ENCODE peak calls at places on chromosomes 7 and 10, in seven cellular contexts. R, T, S, H, W, A and J are unnamed samples.

GRCh38 chr10:129815898-129816665 is 148.0 kb downstream of the EBF3 start:
- DNase-seq in T (no peak), A (no peak), S (no peak), H (no peak), R (no peak), W (no peak), J (no peak)

GRCh38 chr7:1925973-1926907 is 256.2 kb downstream of the ELFN1 start:
- DNase-seq in S (no peak), T (no peak), R (no peak), W (no peak), H (no peak), A (no peak), J (no peak)

GRCh38 chr7:6273380-6273837 is 985 bp upstream of the CYTH3 start:
- DNase-seq in A (no peak), R (peak), W (peak), H (no peak), S (no peak), T (no peak), J (no peak)

GRCh38 chr10:67306588-67307205 is 380.9 kb downstream of the LRRTM3 start:
- DNase-seq in H (peak), A (no peak), W (no peak), T (peak), S (peak), R (peak), J (peak)

GRCh38 chr10:26527018-26527417 is 88.9 kb downstream of the APBB1IP start:
- DNase-seq in R (no peak), W (no peak), A (no peak), S (no peak), H (no peak), T (no peak), J (no peak)

GRCh38 chr10:20970044-20970443 is 72.9 kb upstream of the NEBL start:
- DNase-seq in W (no peak), T (no peak), R (no peak), H (no peak), A (no peak), S (no peak), J (no peak)

GRCh38 chr10:121325490-121326231 is 272.6 kb downstream of the FGFR2 start:
- DNase-seq in W (no peak), R (no peak), T (no peak), A (no peak), H (no peak), S (peak), J (no peak)

GRCh38 chr7:83819911-83820310 is 171.0 kb upstream of the SEMA3E start:
- DNase-seq in W (no peak), H (peak), T (no peak), A (no peak), S (no peak), R (no peak), J (no peak)

GRCh38 chr10:93993782-93994668 is at the start of gene PLCE1:
- DNase-seq in W (peak), R (peak), H (peak), S (no peak), A (peak), T (peak), J (peak)

GRCh38 chr10:98446121-98446655 is 547 bp downstream of the HPS1 start:
- DNase-seq in W (peak), R (peak), S (no peak), A (peak), T (no peak), H (peak), J (no peak)

GRCh38 chr7:131607291-131608111 is 51.1 kb upstream of the PODXL start:
- DNase-seq in H (no peak), W (no peak), T (no peak), R (no peak), S (no peak), A (no peak), J (no peak)

GRCh38 chr10:116770281-116770680 is 27.9 kb upstream of the HSPA12A start:
- DNase-seq in H (no peak), T (no peak), R (no peak), S (no peak), A (peak), W (no peak), J (no peak)

GRCh38 chr7:81770823-81771222 is 976 bp upstream of the HGF start:
- DNase-seq in R (no peak), H (no peak), W (no peak), A (no peak), T (no peak), S (no peak), J (no peak)

GRCh38 chr7:157359581-157359980 is 22.8 kb downstream of the DNAJB6 start:
- DNase-seq in R (no peak), W (no peak), A (no peak), H (no peak), T (no peak), S (no peak), J (no peak)

GRCh38 chr7:135512135-135512887 is 2.4 kb upstream of the CNOT4 start:
- DNase-seq in S (peak), T (no peak), A (no peak), R (peak), H (peak), W (no peak), J (no peak)

GRCh38 chr10:90930971-90931841 is 10.3 kb upstream of the ANKRD1 start:
- DNase-seq in S (no peak), T (no peak), H (peak), R (no peak), W (no peak), A (no peak), J (no peak)

GRCh38 chr10:116888380-116889055 is 39.2 kb downstream of the ENO4 start:
- DNase-seq in A (peak), R (no peak), W (peak), T (no peak), S (peak), H (peak), J (no peak)

GRCh38 chr10:79391231-79392019 is 44.2 kb downstream of the PPIF start:
- DNase-seq in H (no peak), T (peak), W (peak), S (no peak), A (peak), R (peak), J (no peak)

GRCh38 chr7:83876593-83876992 is 227.7 kb upstream of the SEMA3E start:
- DNase-seq in H (no peak), S (no peak), R (no peak), W (no peak), T (no peak), A (no peak), J (no peak)

DNA sequence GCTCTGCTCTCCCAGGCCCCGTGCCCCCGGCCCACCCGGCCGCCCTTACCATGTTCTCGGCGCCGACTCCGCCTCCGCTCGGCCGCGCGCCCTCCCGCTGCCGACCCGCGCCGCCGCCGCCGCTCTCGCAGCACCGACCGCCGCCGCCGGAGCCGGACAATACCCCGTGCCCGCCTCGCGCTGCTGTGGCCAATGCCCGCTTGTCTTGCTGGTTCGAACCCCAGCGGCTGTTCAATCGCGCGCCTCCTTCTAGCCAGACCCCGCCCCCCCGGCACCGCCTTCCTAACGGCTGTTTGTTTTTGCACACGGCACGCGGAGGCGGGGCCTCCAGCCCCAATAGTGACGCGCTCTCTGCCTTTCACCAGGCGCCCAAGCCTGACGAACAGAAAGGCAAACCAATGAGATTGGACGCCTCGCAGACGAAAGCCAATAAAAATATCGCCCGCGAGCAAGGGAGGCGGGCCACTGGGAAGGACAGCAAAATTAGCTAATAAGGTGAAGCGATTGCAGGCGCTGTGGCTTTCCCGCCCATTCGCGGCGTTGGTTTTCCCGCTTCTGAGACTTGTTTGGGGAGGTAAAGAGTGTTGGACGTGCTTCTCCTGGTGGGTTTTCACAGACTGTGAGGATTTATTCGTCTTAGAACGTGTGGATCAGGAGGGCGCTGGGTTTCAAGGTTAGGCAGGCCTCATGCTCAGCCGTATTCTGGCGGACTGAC is at the start of gene H2AZ2:
- DNase-seq in R (peak), A (peak), W (peak), S (peak), H (peak), T (peak), J (peak)
- TF ChIP-seq POLR2AphosphoS5 in R (peak), A (peak), W (peak), S (peak), H (peak), T (peak), J (peak)

GRCh38 chr7:110775046-110775445 is 315.9 kb upstream of the LRRN3 start:
- DNase-seq in H (no peak), R (no peak), S (no peak), A (no peak), T (no peak), W (no peak), J (no peak)

GRCh38 chr7:110771717-110772116 is 319.2 kb upstream of the LRRN3 start:
- DNase-seq in A (no peak), S (no peak), R (no peak), T (no peak), W (no peak), H (no peak), J (no peak)

GRCh38 chr7:110779313-110779712 is 311.6 kb upstream of the LRRN3 start:
- DNase-seq in T (no peak), H (no peak), A (no peak), S (no peak), R (no peak), W (no peak), J (no peak)

DNA sequence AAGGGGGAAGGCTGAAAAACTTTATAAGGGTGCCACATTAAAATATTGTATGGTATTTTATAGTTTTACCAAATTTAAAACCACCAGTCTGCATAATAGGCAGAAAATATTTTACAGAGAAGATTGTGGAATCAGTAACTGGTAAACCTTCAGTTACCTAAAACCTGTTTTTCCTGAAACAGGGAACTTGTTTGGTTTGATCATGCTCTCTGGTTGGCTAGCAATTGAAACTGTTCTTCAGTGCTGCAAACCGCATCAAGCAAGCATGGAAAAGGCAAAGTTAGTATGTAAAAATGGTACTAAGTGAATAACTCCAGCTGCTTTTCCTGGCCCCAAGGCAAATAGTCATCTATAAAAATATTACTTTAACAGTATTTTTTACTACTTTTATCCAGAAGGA is 316.9 kb upstream of the LRRN3 start:
- DNase-seq in R (no peak), A (no peak), S (no peak), T (no peak), H (no peak), W (no peak), J (no peak)
- TF ChIP-seq POLR2AphosphoS5 in R (no peak), A (no peak), S (no peak), T (no peak), H (no peak), W (no peak), J (no peak)

GRCh38 chr7:158863611-158864506 is 7.5 kb downstream of the DYNC2I1 start:
- DNase-seq in W (peak), A (peak), R (peak), H (peak), S (peak), T (peak), J (peak)
- TF ChIP-seq POLR2AphosphoS5 in W (peak), A (peak), R (no peak), H (no peak), S (peak), T (no peak), J (peak)

GRCh38 chr7:147240468-147240867 is 1123.9 kb downstream of the CNTNAP2 start:
- DNase-seq in T (no peak), A (no peak), W (no peak), R (no peak), S (no peak), H (no peak), J (no peak)
- TF ChIP-seq POLR2AphosphoS5 in T (no peak), A (no peak), W (no peak), R (no peak), S (no peak), H (no peak), J (no peak)

DNA sequence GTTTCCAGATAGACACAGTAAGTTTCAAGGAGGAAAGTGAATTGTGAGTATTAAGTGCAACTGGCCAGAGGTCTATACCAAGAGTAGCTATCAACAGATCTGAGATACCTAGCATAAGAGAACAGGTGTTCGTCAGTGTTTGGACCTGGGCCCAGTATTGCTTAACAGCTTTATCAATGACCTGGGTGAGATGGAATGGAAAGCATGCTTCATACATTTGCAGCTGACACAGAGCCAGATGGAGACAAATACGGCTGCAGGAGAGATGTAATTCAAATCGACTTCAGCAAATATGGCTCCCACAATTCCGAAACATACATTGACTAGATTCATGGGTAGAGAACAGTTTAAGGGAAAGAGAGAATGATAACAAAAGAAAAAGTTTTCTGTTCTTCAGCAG is 27.8 kb upstream of the COBL start:
- DNase-seq in S (no peak), H (no peak), R (no peak), W (no peak), T (no peak), A (no peak), J (no peak)
- TF ChIP-seq POLR2AphosphoS5 in S (no peak), H (no peak), R (no peak), W (no peak), T (no peak), A (no peak), J (no peak)

DNA sequence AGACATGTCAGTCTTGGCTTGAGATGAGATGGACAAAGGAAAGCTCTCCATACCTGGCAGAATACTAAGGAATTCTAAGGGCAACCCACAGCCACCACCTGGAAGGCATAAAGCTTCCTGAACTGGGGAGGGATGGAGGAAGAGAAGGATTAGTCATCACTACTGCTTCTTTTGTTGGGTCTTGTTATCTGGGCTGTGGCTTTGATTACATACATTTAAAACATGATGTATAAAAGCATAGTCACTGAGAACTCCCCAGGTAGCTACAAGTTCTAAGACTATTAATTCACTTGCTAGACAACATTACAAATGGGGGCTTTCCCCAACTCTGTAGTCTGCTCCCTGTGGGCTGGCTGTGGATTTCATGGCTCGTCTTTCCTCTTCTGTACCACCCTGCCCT is 58.2 kb downstream of the RBM33 start:
- DNase-seq in R (no peak), T (no peak), W (no peak), S (no peak), H (no peak), A (no peak), J (no peak)
- TF ChIP-seq POLR2AphosphoS5 in R (no peak), T (no peak), W (no peak), S (no peak), H (no peak), A (no peak), J (no peak)

GRCh38 chr10:97425964-97426775 is at the start of gene PGAM1:
- DNase-seq in S (peak), T (peak), H (peak), A (peak), R (peak), W (peak), J (peak)

GRCh38 chr10:97427571-97428179 is 1.7 kb downstream of the PGAM1 start:
- DNase-seq in A (no peak), T (no peak), W (peak), H (peak), R (peak), S (no peak), J (no peak)

GRCh38 chr10:97428572-97428981 is 2.6 kb downstream of the PGAM1 start:
- DNase-seq in H (peak), A (no peak), T (no peak), S (no peak), W (no peak), R (no peak), J (no peak)

GRCh38 chr10:97422921-97423420 is 3.0 kb upstream of the PGAM1 start:
- DNase-seq in R (no peak), W (no peak), T (no peak), S (no peak), A (no peak), H (no peak), J (no peak)

GRCh38 chr10:97426776-97427570 is 982 bp downstream of the PGAM1 start:
- DNase-seq in W (no peak), R (no peak), S (no peak), T (no peak), A (no peak), H (peak), J (no peak)
- TF ChIP-seq POLR2AphosphoS5 in W (no peak), R (no peak), S (no peak), T (peak), A (no peak), H (no peak), J (no peak)